ENCODE peak calls at places on chromosomes 12 and 14, in five cellular contexts. U, P, K, F and N are unnamed samples. For H3K4me1 and H3K9me3, the result is how much of the 10 kb centered on the place peaks cover.

GRCh38 chr12:71748081-71748850 is 6.4 kb upstream of the RAB21 start:
- DNase-seq in U (no peak), P (no peak), K (no peak), F (no peak), N (no peak)

GRCh38 chr12:6363330-6364036 is 11.9 kb downstream of the SCNN1A start:
- DNase-seq in P (peak), K (peak), U (peak), F (peak), N (no peak)

GRCh38 chr12:80580254-80580653 is 127.2 kb upstream of the MYF6 start:
- DNase-seq in U (no peak), P (no peak), F (peak), K (no peak), N (no peak)

GRCh38 chr12:30025317-30025716 is 241.6 kb upstream of the TMTC1 start:
- DNase-seq in F (no peak), K (no peak), U (no peak), P (no peak), N (no peak)

GRCh38 chr12:26298785-26299621 is 103.6 kb downstream of the SSPN start:
- DNase-seq in F (peak), K (no peak), U (peak), P (no peak), N (peak)

GRCh38 chr14:90756755-90757345 is 59.4 kb downstream of the TTC7B start:
- DNase-seq in P (no peak), U (no peak), F (no peak), K (no peak), N (peak)

GRCh38 chr12:104695453-104696148 is 238.9 kb downstream of the CHST11 start:
- DNase-seq in U (no peak), P (no peak), F (no peak), K (no peak), N (peak)

GRCh38 chr14:36091096-36091495 is 85.4 kb downstream of the PTCSC3 start:
- DNase-seq in F (peak), P (no peak), U (peak), K (no peak), N (peak)

GRCh38 chr12:91633734-91634357 is 451.2 kb upstream of the DCN start:
- DNase-seq in K (no peak), P (peak), U (no peak), F (no peak), N (no peak)

GRCh38 chr12:3753549-3754284 is 808 bp upstream of the CRACR2A start:
- DNase-seq in F (no peak), K (peak), U (no peak), P (no peak), N (no peak)

GRCh38 chr12:94644622-94645021 is 5.7 kb downstream of the TMCC3 start:
- DNase-seq in P (no peak), U (no peak), F (peak), K (no peak), N (no peak)

GRCh38 chr12:50261654-50262053 is 21.7 kb downstream of the LIMA1 start:
- DNase-seq in P (no peak), U (no peak), K (peak), F (peak), N (no peak)

GRCh38 chr12:65882504-65882903 is 58.2 kb downstream of the HMGA2 start:
- DNase-seq in F (peak), P (no peak), U (no peak), K (no peak), N (no peak)

GRCh38 chr12:97109441-97109840 is 202.4 kb downstream of the NEDD1 start:
- DNase-seq in U (no peak), P (no peak), K (no peak), F (no peak), N (no peak)

DNA sequence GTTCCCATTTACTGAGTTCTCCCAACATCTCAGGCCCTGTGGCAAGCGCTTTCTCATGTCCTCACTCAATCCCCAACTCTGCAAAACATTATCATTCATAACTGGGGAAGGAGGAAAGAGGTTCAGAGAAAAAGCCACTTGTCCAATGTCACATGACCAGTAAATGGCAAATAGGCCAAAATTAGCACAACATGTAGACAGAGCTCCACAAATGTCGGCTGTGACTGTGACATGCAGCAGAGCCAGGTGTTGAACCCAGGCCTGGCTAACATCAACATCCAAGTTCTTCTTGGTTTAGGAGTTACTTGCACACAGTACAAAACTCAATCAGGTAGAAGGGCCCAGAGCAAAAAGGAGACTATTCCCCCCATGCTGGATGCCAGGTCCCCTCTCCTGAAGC is 10.8 kb downstream of the KCTD10 start:
- DNase-seq in U (no peak), K (no peak), F (no peak), P (no peak), N (no peak)
- H3K4me1 ChIP-seq in U (under half), K (under half), F (under half), P (under half), N (under half)

DNA sequence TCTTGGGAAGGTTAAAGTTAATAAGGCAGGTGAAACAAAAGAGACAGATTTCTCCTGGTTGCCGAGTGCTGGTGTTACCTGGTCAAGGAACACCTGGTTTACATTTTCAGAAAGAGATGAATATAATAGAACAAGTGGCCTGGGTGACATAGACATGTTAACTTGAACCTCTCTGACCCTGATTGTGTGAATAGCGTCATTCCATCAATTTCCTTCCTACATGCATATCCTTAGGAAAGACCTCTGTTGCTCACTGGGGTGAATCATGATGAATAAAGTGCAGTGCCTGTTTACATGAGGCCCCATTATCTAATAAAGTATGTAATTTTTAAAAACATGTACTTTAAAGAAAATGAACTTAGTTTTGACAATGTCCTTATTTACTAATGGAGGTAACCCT is 1822.9 kb upstream of the FLRT2 start:
- DNase-seq in P (no peak), F (peak), U (no peak), K (no peak), N (no peak)
- H3K9me3 ChIP-seq in P (under half), F (under half), U (under half), K (under half), N (under half)

GRCh38 chr14:81302613-81303012 is 81.9 kb upstream of the GTF2A1 start:
- DNase-seq in F (no peak), U (no peak), P (no peak), K (no peak), N (no peak)
- H3K27ac ChIP-seq in F (peak), U (peak), P (no peak), K (peak), N (no peak)

GRCh38 chr14:64704743-64705405 is 650 bp downstream of the PLEKHG3 start:
- DNase-seq in F (no peak), P (peak), K (peak), U (peak), N (peak)
- H3K4me1 ChIP-seq in F (half or more), P (under half), K (under half), U (under half), N (under half)

GRCh38 chr14:99267871-99268775 is 3.9 kb downstream of the BCL11B start:
- DNase-seq in F (no peak), U (peak), K (no peak), P (no peak), N (no peak)
- H3K9me3 ChIP-seq in F (under half), U (under half), K (under half), P (under half), N (under half)